ENCODE peak calls at places on chromosomes 2 and 18, in six cellular contexts. R is CD8-positive, alpha-beta T cell; V is adrenal gland; N is right cardiac atrium; I is cardiac muscle cell; G is lung. O is an unnamed sample. For H3K4me1 and H3K9me3, the result is how much of the 10 kb centered on the place peaks cover.

GRCh38 chr2:163370169-163370886 is 365.5 kb downstream of the FIGN start:
- DNase-seq in R (no peak), V (no peak), N (no peak), I (no peak), G (no peak), O (no peak)

GRCh38 chr2:95277246-95277906 is 3.1 kb downstream of the PROM2 start:
- DNase-seq in R (no peak), V (no peak), N (peak), I (no peak), G (no peak), O (no peak)

GRCh38 chr2:100895402-100895801 is 75.5 kb downstream of the NPAS2 start:
- DNase-seq in R (no peak), V (peak), N (peak), I (no peak), G (no peak), O (peak)

GRCh38 chr2:239463541-239464165 is 62.8 kb upstream of the HDAC4 start:
- DNase-seq in R (no peak), V (no peak), N (peak), I (no peak), G (no peak), O (no peak)

GRCh38 chr2:1450935-1451334 is 37.7 kb downstream of the TPO start:
- DNase-seq in R (no peak), V (no peak), N (no peak), I (no peak), G (no peak), O (no peak)

GRCh38 chr2:84741182-84741822 is 139.6 kb downstream of the TRABD2A start:
- DNase-seq in R (peak), V (no peak), N (peak), I (peak), G (no peak), O (peak)

GRCh38 chr2:45242161-45242741 is 233.0 kb upstream of the SIX2 start:
- DNase-seq in R (no peak), V (no peak), N (no peak), I (peak), G (no peak), O (peak)

GRCh38 chr2:35827086-35827485 is 528.5 kb upstream of the CRIM1 start:
- DNase-seq in R (no peak), V (no peak), N (no peak), I (no peak), G (no peak), O (no peak)

GRCh38 chr2:80531319-80531718 is 226.8 kb upstream of the LRRTM1 start:
- DNase-seq in R (no peak), V (no peak), N (no peak), I (no peak), G (no peak), O (no peak)

GRCh38 chr2:190804182-190804795 is 76.3 kb upstream of the GLS start:
- DNase-seq in R (no peak), V (no peak), N (no peak), I (no peak), G (no peak), O (no peak)

GRCh38 chr18:48543228-48543627 is 4.4 kb downstream of the CTIF start:
- DNase-seq in R (peak), V (peak), N (no peak), I (no peak), G (no peak), O (no peak)

DNA sequence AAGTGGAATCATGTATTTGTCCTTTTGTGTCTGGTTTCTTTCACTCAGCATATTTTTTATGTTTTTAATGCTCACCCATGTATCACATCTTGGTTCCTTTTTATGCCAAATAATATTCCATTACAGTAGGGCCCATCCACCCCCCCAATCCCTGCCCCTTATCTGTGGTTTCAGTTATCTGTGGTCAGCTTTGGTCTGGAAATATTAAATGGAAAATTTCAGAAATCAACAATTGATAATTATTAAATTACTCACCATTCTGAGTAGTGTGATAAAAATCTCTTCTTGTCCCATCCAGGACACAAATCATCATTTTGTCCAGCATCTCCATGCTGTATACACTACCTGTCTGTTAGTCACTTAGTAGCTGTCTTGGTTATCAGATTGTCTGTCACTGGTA is 66.7 kb downstream of the BIRC6 start:
- DNase-seq in R (no peak), V (no peak), N (no peak), I (no peak), G (no peak), O (peak)
- H3K4me1 ChIP-seq in R (under half), V (half or more), N (under half), I (under half), G (under half), O (under half)

GRCh38 chr2:63853527-63854310 is 12.0 kb downstream of the UGP2 start:
- DNase-seq in R (no peak), V (no peak), N (no peak), I (no peak), G (no peak), O (no peak)
- H3K4me3 ChIP-seq in R (no peak), V (no peak), N (no peak), I (no peak), G (no peak), O (no peak)

GRCh38 chr2:109439315-109439714 is 174.5 kb downstream of the SEPTIN10 start:
- DNase-seq in R (no peak), V (no peak), N (peak), I (no peak), G (no peak), O (no peak)

GRCh38 chr2:109439897-109440506 is 173.8 kb downstream of the SEPTIN10 start:
- DNase-seq in R (no peak), V (no peak), N (no peak), I (no peak), G (no peak), O (no peak)

GRCh38 chr2:109444916-109445315 is 168.8 kb downstream of the SEPTIN10 start:
- DNase-seq in R (no peak), V (no peak), N (no peak), I (no peak), G (no peak), O (no peak)

GRCh38 chr2:109440507-109441156 is 173.1 kb downstream of the SEPTIN10 start:
- DNase-seq in R (no peak), V (no peak), N (no peak), I (no peak), G (no peak), O (no peak)

GRCh38 chr2:109442715-109443319 is 170.9 kb downstream of the SEPTIN10 start:
- DNase-seq in R (no peak), V (no peak), N (no peak), I (no peak), G (no peak), O (no peak)
- H3K9me3 ChIP-seq in R (under half), V (under half), N (under half), I (under half), G (under half), O (under half)

DNA sequence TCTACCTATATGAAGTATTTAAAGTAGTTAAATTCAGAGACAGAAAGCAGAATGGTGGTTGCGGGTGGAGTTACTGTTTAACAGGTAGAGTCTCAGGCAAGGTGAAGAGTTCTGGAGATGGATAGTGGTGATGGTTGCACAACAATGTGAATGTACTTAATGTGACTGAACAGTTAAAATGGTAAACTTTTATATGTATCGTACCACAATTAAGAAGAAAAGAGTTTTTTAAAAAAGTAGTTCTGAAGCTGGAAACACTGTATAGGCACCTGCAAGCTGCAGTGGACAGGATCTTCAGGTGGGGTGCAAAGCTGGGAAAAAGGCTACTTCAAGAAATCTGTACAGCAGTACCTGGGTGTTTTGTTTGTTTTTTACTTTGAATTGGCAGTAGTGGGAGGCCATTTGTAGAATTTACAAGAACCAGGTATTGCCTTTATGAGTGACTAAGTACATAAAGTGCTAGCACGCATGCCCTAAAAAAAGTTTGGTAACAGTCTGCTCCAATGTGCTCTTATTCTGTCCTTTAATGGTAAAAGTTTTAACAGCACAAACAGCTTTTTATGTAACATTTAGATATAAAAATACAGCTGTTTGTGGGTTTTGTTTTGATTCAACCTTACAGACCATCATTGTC is 17.4 kb downstream of the REV1 start:
- DNase-seq in R (no peak), V (no peak), N (no peak), I (no peak), G (no peak), O (no peak)
- H3K4me1 ChIP-seq in R (under half), V (half or more), N (under half), I (under half), G (under half), O (under half)